ENCODE peak calls at places on chromosomes 2 and 18, in eight cellular contexts. B, H, X, G, O, Q, D and U are unnamed samples.

GRCh38 chr2:135657806-135658582 is 83.7 kb upstream of the UBXN4 start:
- DNase-seq in O (no peak), X (no peak), H (peak), G (no peak), Q (no peak), D (no peak), B (peak), U (no peak)

GRCh38 chr2:239190921-239191885 is 209.6 kb downstream of the HDAC4 start:
- DNase-seq in B (no peak), H (no peak), X (no peak), O (no peak), Q (no peak), D (no peak), G (no peak), U (no peak)

GRCh38 chr2:8285081-8285480 is 396.8 kb upstream of the ID2 start:
- DNase-seq in X (peak), O (no peak), D (no peak), Q (no peak), H (no peak), G (no peak), B (no peak), U (peak)

GRCh38 chr2:237306787-237307170 is 107.2 kb downstream of the COL6A3 start:
- DNase-seq in X (no peak), Q (peak), B (no peak), G (no peak), H (no peak), D (no peak), O (no peak), U (no peak)

GRCh38 chr18:79584491-79585394 is 94.9 kb upstream of the CTDP1 start:
- DNase-seq in Q (no peak), B (no peak), D (no peak), H (no peak), X (no peak), G (no peak), O (no peak), U (no peak)

GRCh38 chr2:85326946-85327756 is 638 bp downstream of the TGOLN2 start:
- DNase-seq in X (peak), G (no peak), D (no peak), Q (peak), H (peak), B (peak), O (no peak), U (peak)

GRCh38 chr2:240586919-240587800 is 626 bp downstream of the CAPN10 start:
- DNase-seq in X (no peak), H (peak), D (peak), Q (peak), G (no peak), O (no peak), B (peak), U (no peak)

GRCh38 chr2:239278941-239279365 is 121.9 kb downstream of the HDAC4 start:
- DNase-seq in D (no peak), B (no peak), O (no peak), X (peak), H (no peak), Q (no peak), G (no peak), U (peak)

GRCh38 chr2:75703617-75704016 is 7.1 kb downstream of the GCFC2 start:
- DNase-seq in D (no peak), B (no peak), H (no peak), O (no peak), X (no peak), Q (no peak), G (no peak), U (no peak)

GRCh38 chr2:104746790-104747320 is 107.1 kb upstream of the POU3F3 start:
- DNase-seq in D (no peak), H (no peak), O (no peak), Q (no peak), G (no peak), B (no peak), X (no peak), U (no peak)